ENCODE peak calls at places on chromosome 3, in six cellular contexts. C is HepG2, K is H1, M is GM12878, S is K562, W is GM12891. X is an unnamed sample.
A peak's percentile ranks its signal among the peaks of the same experiment; 100 is the strongest.

GRCh38 chr3:12994607-12995388 is 78.4 kb downstream of the IQSEC1 start:
- DNase-seq in C (peak; percentile 70), K (peak; percentile 97), M (no peak), S (peak; percentile 96), W (peak; percentile 95), X (peak; percentile 96)

GRCh38 chr3:16884084-16884747 is 539 bp upstream of the PLCL2 start:
- DNase-seq in C (no peak), K (peak; percentile 94), M (no peak), S (peak; percentile 65), W (peak; percentile 93), X (peak; percentile 86)

GRCh38 chr3:24845524-24846155 is 351.0 kb upstream of the THRB start:
- DNase-seq in C (no peak), K (no peak), M (no peak), S (no peak), W (no peak), X (no peak)

GRCh38 chr3:138046955-138047354 is 37.0 kb downstream of the CLDN18 start:
- DNase-seq in C (no peak), K (no peak), M (peak; percentile 54), S (no peak), W (no peak), X (no peak)

GRCh38 chr3:197031315-197032285 is 2.0 kb upstream of the MELTF start:
- DNase-seq in C (peak; percentile 96), K (no peak), M (no peak), S (peak; percentile 66), W (no peak), X (no peak)

GRCh38 chr3:58691997-58692396 is 25.4 kb upstream of the FAM3D start:
- DNase-seq in C (no peak), K (no peak), M (no peak), S (no peak), W (no peak), X (no peak)

GRCh38 chr3:80405618-80406017 is 637.8 kb upstream of the ROBO1 start:
- DNase-seq in C (no peak), K (no peak), M (no peak), S (no peak), W (no peak), X (no peak)

GRCh38 chr3:127041264-127041820 is 58.4 kb downstream of the PLXNA1 start:
- DNase-seq in C (no peak), K (no peak), M (no peak), S (no peak), W (no peak), X (no peak)

GRCh38 chr3:35790764-35791163 is 151.4 kb downstream of the ARPP21 start:
- DNase-seq in C (no peak), K (no peak), M (no peak), S (no peak), W (no peak), X (no peak)

GRCh38 chr3:117820900-117821299 is 1111.3 kb downstream of the TUSC7 start:
- DNase-seq in C (no peak), K (no peak), M (no peak), S (no peak), W (no peak), X (no peak)

GRCh38 chr3:68523330-68523729 is 409.0 kb downstream of the TAFA4 start:
- DNase-seq in C (no peak), K (no peak), M (no peak), S (no peak), W (no peak), X (no peak)

GRCh38 chr3:165159760-165160421 is 36.3 kb downstream of the SLITRK3 start:
- DNase-seq in C (no peak), K (no peak), M (no peak), S (no peak), W (no peak), X (no peak)

GRCh38 chr3:64084640-64085039 is 61.3 kb upstream of the PSMD6 start:
- DNase-seq in C (peak; percentile 24), K (no peak), M (no peak), S (no peak), W (no peak), X (no peak)

GRCh38 chr3:132290833-132291232 is 26.4 kb upstream of the ACP3 start:
- DNase-seq in C (no peak), K (no peak), M (no peak), S (no peak), W (no peak), X (no peak)

GRCh38 chr3:189712906-189713483 is 81.8 kb downstream of the TP63 start:
- DNase-seq in C (peak; percentile 7), K (no peak), M (no peak), S (no peak), W (no peak), X (no peak)

DNA sequence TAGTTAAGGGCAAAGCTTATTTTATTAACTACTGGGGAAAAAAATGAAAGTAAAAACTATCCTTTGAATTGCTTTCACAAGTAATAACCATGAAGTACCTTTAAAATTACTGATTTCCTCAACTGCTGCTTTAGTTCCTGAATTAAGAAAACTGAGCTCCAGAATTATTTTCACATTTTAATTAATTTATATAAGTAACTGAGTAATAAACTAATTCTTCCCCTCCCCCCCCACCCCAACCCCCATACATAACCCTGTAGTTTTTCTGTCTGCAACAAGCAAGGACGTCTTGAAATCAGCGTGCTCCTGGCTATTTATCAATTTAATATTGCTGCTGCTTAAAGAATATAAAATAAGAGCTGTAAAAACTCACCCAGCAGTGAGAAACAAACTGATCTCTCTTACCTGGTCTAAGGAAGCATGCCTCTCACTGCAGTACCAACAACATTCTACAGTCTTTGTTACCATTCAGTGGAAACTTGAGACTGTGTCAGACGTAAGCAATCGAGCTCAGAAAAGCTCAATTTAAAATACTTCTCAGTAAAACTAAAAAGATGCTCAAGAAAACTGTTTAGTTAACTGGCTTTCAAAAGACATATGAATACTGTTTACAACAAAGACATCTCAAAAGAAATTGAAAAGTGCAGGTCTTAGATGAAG is 121.0 kb downstream of the TFDP2 start:
- DNase-seq in C (no peak), K (no peak), M (peak; percentile 71), S (peak; percentile 57), W (peak; percentile 29), X (no peak)
- TF ChIP-seq POLR2A in C (no peak), K (peak; percentile 67), M (peak; percentile 37), S (peak; percentile 72), W (peak; percentile 21), X (no peak)

DNA sequence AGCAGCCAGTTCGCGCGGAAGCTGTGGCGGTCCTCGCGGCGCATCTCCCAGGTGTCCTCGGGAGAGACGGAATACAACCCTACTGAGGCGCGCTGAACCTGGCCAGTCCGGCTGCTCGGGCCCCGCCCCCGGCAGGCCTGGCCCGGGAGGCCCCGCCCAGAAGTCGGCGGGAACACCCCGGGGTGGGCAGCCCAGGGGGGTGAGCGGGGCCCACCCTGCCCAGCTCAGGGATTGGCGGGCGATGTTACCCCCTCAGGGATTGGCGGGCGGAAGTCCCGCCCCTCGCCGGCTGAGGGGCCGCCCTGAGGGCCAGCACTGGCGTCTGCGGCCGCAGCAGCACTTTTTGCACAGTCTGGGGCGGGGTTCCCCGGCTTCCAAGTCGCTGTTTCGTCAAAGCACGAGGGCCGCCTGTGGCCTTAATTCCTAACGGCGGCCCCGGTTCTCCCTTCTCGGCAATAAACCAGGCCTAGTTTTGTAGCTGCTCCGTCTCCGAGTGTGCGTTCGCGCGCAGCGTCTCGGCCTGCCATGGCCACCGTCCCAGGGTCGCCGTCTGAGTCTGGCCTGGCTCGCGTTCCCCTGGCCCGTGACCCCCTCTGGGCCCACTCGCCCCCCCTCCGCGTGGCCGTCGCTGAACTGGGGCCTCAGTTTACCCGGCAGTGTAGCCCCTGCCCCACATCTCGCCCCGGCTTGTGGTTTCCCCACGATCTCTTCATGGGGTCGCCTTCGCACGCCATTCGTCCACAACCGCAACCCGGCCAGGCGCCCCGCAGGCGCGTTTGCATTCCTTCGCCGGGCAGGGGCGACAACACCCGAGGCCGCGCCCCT is 30.0 kb downstream of the NBEAL2 start:
- DNase-seq in C (no peak), K (peak; percentile 83), M (peak; percentile 40), S (no peak), W (peak; percentile 97), X (peak; percentile 95)
- TF ChIP-seq POLR2AphosphoS5 in C (no peak), K (peak; percentile 64), M (peak; percentile 55), S (no peak), W (peak; percentile 55), X (no peak)

DNA sequence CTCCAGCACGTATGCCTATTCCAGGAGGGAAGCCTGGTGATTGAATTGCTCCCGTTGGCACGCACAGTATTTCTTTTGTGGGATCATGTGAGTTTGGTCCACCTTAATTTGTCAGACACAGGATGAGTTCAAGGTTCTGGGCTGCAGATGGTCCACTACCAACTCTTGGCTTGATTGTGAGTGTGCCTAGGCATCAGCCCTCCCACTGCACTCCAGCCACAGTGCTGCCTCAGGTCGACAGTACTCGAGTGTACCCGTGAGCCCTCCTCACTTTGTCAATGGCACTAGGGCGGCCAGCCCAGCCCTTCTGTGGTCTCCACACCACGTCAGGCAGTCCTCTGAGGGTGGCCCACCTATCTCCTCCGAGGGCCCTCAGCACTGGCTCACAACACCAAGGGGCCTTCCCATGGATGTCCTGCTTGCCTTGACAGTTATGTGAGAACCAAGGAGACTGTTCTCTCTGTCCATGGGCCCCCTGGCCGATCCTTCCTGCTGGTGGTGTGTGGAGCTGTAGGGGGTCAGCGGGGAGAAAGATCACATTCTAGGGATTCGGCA is 30.2 kb downstream of the CHRD start:
- DNase-seq in C (no peak), K (no peak), M (no peak), S (no peak), W (no peak), X (no peak)
- TF ChIP-seq TAF1 in C (no peak), K (no peak), M (no peak), S (no peak), W (no peak), X (no peak)

GRCh38 chr3:129313415-129313982 is 34.8 kb downstream of the HMCES start:
- DNase-seq in C (no peak), K (no peak), M (no peak), S (no peak), W (no peak), X (no peak)
- TF ChIP-seq POLR2A in C (no peak), K (no peak), M (peak; percentile 77), S (peak; percentile 56), W (peak; percentile 60), X (peak; percentile 78)

GRCh38 chr3:177725165-177725564 is 527.9 kb upstream of the TBL1XR1 start:
- DNase-seq in C (no peak), K (no peak), M (no peak), S (no peak), W (no peak), X (no peak)

GRCh38 chr3:177726807-177727206 is 529.5 kb upstream of the TBL1XR1 start:
- DNase-seq in C (no peak), K (no peak), M (no peak), S (no peak), W (no peak), X (no peak)

GRCh38 chr3:177722386-177722785 is 525.1 kb upstream of the TBL1XR1 start:
- DNase-seq in C (no peak), K (no peak), M (no peak), S (no peak), W (no peak), X (no peak)

GRCh38 chr3:177721864-177722370 is 524.6 kb upstream of the TBL1XR1 start:
- DNase-seq in C (no peak), K (no peak), M (no peak), S (no peak), W (no peak), X (no peak)

GRCh38 chr3:177724020-177724638 is 526.8 kb upstream of the TBL1XR1 start:
- DNase-seq in C (no peak), K (no peak), M (no peak), S (no peak), W (no peak), X (no peak)
- TF ChIP-seq POLR2AphosphoS5 in C (no peak), K (no peak), M (no peak), S (no peak), W (no peak), X (no peak)